ENCODE peak calls at places on chromosome 20, in seven cellular contexts. X, H, J, G, C, P and Y are unnamed samples.

GRCh38 chr20:5511930-5512329 is 195.2 kb upstream of the PROKR2 start:
- DNase-seq in H (no peak), J (no peak), P (no peak), C (no peak), G (no peak), X (no peak), Y (no peak)

GRCh38 chr20:4111440-4112411 is 96.4 kb upstream of the RNF24 start:
- DNase-seq in P (no peak), G (no peak), H (no peak), C (no peak), X (no peak), J (no peak), Y (no peak)

GRCh38 chr20:9483131-9483530 is 31.3 kb upstream of the LAMP5 start:
- DNase-seq in G (no peak), P (no peak), C (no peak), X (no peak), H (no peak), J (no peak), Y (no peak)

GRCh38 chr20:2922957-2923356 is 49.7 kb downstream of the PTPRA start:
- DNase-seq in G (no peak), J (no peak), X (no peak), P (no peak), H (no peak), C (no peak), Y (no peak)

GRCh38 chr20:63305393-63305792 is 12.4 kb downstream of the COL20A1 start:
- DNase-seq in J (no peak), G (no peak), H (no peak), C (no peak), X (no peak), P (peak), Y (no peak)

GRCh38 chr20:12386821-12387220 is 469.1 kb downstream of the BTBD3 start:
- DNase-seq in C (no peak), G (no peak), H (no peak), X (no peak), P (no peak), J (no peak), Y (no peak)

GRCh38 chr20:57531986-57532566 is 7.1 kb upstream of the CTCFL start:
- DNase-seq in J (no peak), H (no peak), X (no peak), C (no peak), P (no peak), G (no peak), Y (no peak)

GRCh38 chr20:8522191-8522590 is 390.1 kb downstream of the PLCB1 start:
- DNase-seq in J (no peak), G (no peak), C (no peak), H (no peak), X (no peak), P (no peak), Y (no peak)

GRCh38 chr20:61436674-61437279 is 184.7 kb downstream of the CDH4 start:
- DNase-seq in C (peak), J (no peak), H (peak), G (peak), X (no peak), P (peak), Y (no peak)

GRCh38 chr20:46351357-46352058 is 43.2 kb upstream of the CDH22 start:
- DNase-seq in J (no peak), H (no peak), X (no peak), C (no peak), P (no peak), G (no peak), Y (no peak)

GRCh38 chr20:46353506-46354206 is 45.4 kb upstream of the CDH22 start:
- DNase-seq in G (no peak), X (no peak), C (no peak), H (no peak), J (no peak), P (no peak), Y (no peak)

GRCh38 chr20:46350986-46351267 is 42.6 kb upstream of the CDH22 start:
- DNase-seq in G (no peak), H (peak), J (no peak), P (no peak), X (no peak), C (no peak), Y (no peak)

GRCh38 chr20:46354207-46354555 is 45.9 kb upstream of the CDH22 start:
- DNase-seq in H (no peak), J (no peak), P (no peak), C (no peak), G (no peak), X (no peak), Y (no peak)

DNA sequence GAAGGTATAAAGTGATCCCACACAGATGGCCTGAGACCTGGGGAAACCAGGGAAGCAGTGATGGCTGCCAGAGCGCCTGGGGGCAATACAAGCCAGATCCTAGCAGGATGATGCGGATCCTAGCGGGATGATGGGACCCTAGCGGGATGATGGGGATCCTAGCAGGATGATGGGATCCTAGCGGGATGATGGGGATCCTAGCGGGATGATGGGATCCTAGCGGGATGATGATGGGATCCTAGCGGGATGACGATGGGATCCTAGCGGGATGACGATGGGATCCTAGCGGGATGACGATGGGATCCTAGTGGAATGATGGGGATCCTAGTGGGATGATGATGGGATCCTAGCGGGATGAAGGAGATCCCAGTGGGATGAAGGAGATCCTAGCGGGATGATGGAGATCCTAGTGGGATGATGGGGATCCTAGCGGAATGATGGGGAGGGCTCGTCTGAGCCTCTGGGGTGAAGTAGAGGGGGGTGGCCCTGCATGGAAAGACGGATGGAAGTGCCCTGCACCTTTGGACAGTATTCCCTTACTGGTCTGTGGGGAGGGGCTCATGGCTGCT is 44.2 kb upstream of the CDH22 start:
- DNase-seq in C (no peak), J (no peak), G (no peak), H (no peak), P (no peak), X (no peak), Y (no peak)
- H3K27ac ChIP-seq in C (no peak), J (no peak), G (no peak), H (no peak), P (no peak), X (no peak), Y (no peak)

GRCh38 chr20:50753152-50753551 is 21.8 kb downstream of the PARD6B start:
- DNase-seq in G (no peak), C (no peak), P (no peak), J (no peak), X (no peak), H (no peak), Y (no peak)
- H3K27ac ChIP-seq in G (no peak), C (no peak), P (no peak), J (no peak), X (no peak), H (no peak), Y (no peak)

GRCh38 chr20:21225215-21225947 is 77.8 kb upstream of the XRN2 start:
- DNase-seq in G (no peak), P (no peak), H (no peak), J (no peak), C (no peak), X (no peak), Y (no peak)
- H3K27ac ChIP-seq in G (no peak), P (no peak), H (no peak), J (no peak), C (no peak), X (no peak), Y (no peak)

DNA sequence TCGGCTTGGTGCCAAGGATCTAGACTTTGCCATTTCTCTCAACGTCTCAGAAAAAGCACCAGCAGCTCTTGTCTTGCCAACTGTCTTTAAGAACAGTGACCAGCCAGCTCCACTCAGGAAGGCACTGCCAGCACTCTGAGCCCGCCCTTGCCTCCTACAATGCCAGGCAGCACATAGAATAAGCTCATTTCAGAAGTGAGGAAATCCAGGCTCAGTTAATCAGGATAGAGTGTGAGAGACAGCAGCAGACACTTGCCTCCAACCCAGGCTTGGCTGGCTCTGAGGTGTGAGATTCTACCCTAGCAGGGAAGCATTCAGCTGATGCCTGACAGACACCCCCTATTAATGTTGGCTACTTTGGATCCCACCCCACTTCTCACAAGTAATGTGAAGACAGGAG is 4.3 kb upstream of the SYNDIG1 start:
- DNase-seq in G (no peak), X (no peak), J (peak), P (no peak), C (no peak), H (no peak), Y (no peak)
- H3K27ac ChIP-seq in G (no peak), X (no peak), J (peak), P (no peak), C (no peak), H (peak), Y (no peak)

GRCh38 chr20:47748851-47749250 is 36.4 kb downstream of the SULF2 start:
- DNase-seq in X (no peak), H (no peak), G (no peak), J (no peak), C (no peak), P (no peak), Y (peak)
- H3K27ac ChIP-seq in X (peak), H (no peak), G (no peak), J (peak), C (no peak), P (no peak), Y (no peak)

GRCh38 chr20:23362392-23363256 is 642 bp downstream of the GZF1 start:
- DNase-seq in C (peak), X (peak), P (no peak), J (no peak), H (peak), G (no peak), Y (no peak)
- H3K27ac ChIP-seq in C (peak), X (peak), P (peak), J (peak), H (peak), G (peak), Y (peak)

GRCh38 chr20:38159539-38159938 is 5.5 kb downstream of the TGM2 start:
- DNase-seq in G (no peak), X (no peak), H (no peak), C (no peak), P (no peak), J (no peak), Y (no peak)

GRCh38 chr20:38162149-38162548 is 2.9 kb downstream of the TGM2 start:
- DNase-seq in H (no peak), X (no peak), P (no peak), C (no peak), G (no peak), J (no peak), Y (no peak)

GRCh38 chr20:38158701-38159325 is 6.3 kb downstream of the TGM2 start:
- DNase-seq in C (peak), X (no peak), J (peak), H (no peak), G (no peak), P (no peak), Y (no peak)

GRCh38 chr20:38161412-38161774 is 3.7 kb downstream of the TGM2 start:
- DNase-seq in C (no peak), P (peak), J (no peak), H (no peak), X (no peak), G (no peak), Y (no peak)

DNA sequence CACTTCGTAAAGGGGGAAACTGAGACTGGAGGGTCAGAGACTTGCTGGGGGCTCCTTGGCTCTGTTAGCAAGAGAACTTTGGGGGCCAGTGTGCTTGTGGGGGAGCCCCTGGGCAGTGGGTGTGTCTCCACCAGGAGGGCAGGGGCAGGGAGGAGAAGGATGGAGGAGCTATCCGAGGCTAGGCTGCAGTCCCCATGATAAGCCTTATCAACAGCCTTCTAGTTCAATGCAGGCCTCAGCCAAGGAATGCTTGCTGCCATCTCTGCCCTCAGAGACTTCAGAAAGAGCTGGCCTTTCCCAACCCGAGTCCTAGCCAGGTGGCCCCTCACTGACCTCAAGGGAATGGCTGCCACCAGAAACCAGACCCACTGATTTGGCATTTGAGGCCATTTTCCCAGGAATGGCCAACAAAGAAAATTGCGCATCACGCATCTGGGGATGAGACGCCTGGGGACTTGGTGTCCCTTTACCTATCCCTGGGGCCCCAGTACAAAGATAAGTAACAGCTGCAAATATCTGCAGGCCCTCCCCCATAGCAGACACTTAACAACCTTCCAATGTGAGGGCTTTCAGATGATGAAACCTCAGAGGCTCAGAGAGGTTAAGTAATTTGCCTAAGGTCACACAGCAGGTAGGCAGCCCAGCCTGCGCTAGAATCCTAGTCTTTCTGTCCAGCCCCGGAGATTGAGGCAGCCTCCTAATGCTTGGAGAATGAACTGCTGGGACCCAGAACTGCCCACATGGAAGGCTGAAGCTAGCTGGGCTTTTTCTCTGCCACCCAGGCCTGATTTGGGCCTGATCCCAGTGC is 4.9 kb downstream of the TGM2 start:
- DNase-seq in G (no peak), C (no peak), P (no peak), J (no peak), X (no peak), H (no peak), Y (no peak)
- H3K27ac ChIP-seq in G (no peak), C (peak), P (peak), J (peak), X (peak), H (no peak), Y (no peak)

GRCh38 chr20:16929756-16930155 is 181.6 kb downstream of the OTOR start:
- DNase-seq in J (no peak), G (no peak), P (no peak), C (no peak), H (no peak), X (no peak), Y (no peak)
- H3K27ac ChIP-seq in J (no peak), G (no peak), P (no peak), C (no peak), H (no peak), X (no peak), Y (no peak)

GRCh38 chr20:37256286-37256685 is 5.3 kb downstream of the GHRH start:
- DNase-seq in P (no peak), J (no peak), G (no peak), X (no peak), H (no peak), C (no peak), Y (no peak)

GRCh38 chr20:37254114-37254878 is 7.3 kb downstream of the GHRH start:
- DNase-seq in X (no peak), J (no peak), C (no peak), G (no peak), H (no peak), P (no peak), Y (no peak)

GRCh38 chr20:37249304-37249703 is 12.3 kb downstream of the GHRH start:
- DNase-seq in H (no peak), C (no peak), P (no peak), X (no peak), J (no peak), G (no peak), Y (no peak)

GRCh38 chr20:37251836-37252477 is 9.7 kb downstream of the GHRH start:
- DNase-seq in G (no peak), J (no peak), P (no peak), H (no peak), X (no peak), C (no peak), Y (no peak)

GRCh38 chr20:37253087-37253486 is 8.5 kb downstream of the GHRH start:
- DNase-seq in X (no peak), P (no peak), H (no peak), C (no peak), J (no peak), G (no peak), Y (no peak)
- H3K27ac ChIP-seq in X (no peak), P (no peak), H (no peak), C (no peak), J (no peak), G (no peak), Y (no peak)

GRCh38 chr20:50108571-50109235 is 4.2 kb downstream of the UBE2V1 start:
- DNase-seq in H (no peak), G (no peak), C (no peak), X (no peak), J (no peak), P (peak), Y (no peak)

GRCh38 chr20:50107796-50108331 is 5.1 kb downstream of the UBE2V1 start:
- DNase-seq in H (no peak), P (peak), X (no peak), J (no peak), C (no peak), G (no peak), Y (no peak)

GRCh38 chr20:50111120-50111828 is 1.7 kb downstream of the UBE2V1 start:
- DNase-seq in C (no peak), X (no peak), G (no peak), J (no peak), H (no peak), P (peak), Y (no peak)

GRCh38 chr20:50110141-50111047 is 2.6 kb downstream of the UBE2V1 start:
- DNase-seq in C (no peak), P (peak), X (no peak), J (no peak), G (no peak), H (no peak), Y (no peak)

GRCh38 chr20:50107086-50107645 is 5.8 kb downstream of the UBE2V1 start:
- DNase-seq in C (no peak), P (no peak), G (no peak), J (no peak), X (no peak), H (no peak), Y (no peak)
- H3K27ac ChIP-seq in C (peak), P (peak), G (no peak), J (no peak), X (no peak), H (no peak), Y (no peak)